ENCODE peak calls at places on chromosomes 5 and 9, in six cellular contexts. G is HepG2, R is mammary epithelial cell, W is PC-3, C is fibroblast of lung, Q is PC-9. T is an unnamed sample. For H3K4me1, the result is how much of the 10 kb centered on the place peaks cover.

GRCh38 chr9:5453673-5454072 is 3.3 kb downstream of the CD274 start:
- DNase-seq in C (no peak), W (no peak), R (no peak), G (no peak), Q (no peak), T (no peak)

GRCh38 chr9:71642043-71642442 is 126.3 kb downstream of the CEMIP2 start:
- DNase-seq in R (no peak), W (no peak), Q (no peak), G (no peak), C (no peak), T (no peak)

GRCh38 chr5:124745367-124746251 is 830 bp downstream of the ZNF608 start:
- DNase-seq in R (peak), Q (no peak), W (peak), G (no peak), C (peak), T (no peak)

GRCh38 chr5:96177303-96177869 is 215.7 kb upstream of the ELL2 start:
- DNase-seq in Q (peak), R (peak), G (peak), C (peak), W (peak), T (no peak)

GRCh38 chr5:171518916-171519315 is 99.5 kb downstream of the FGF18 start:
- DNase-seq in W (no peak), R (no peak), C (no peak), G (no peak), Q (no peak), T (no peak)

GRCh38 chr5:178651046-178651810 is 24.4 kb upstream of the CLK4 start:
- DNase-seq in R (peak), G (no peak), W (peak), Q (peak), C (peak), T (no peak)

GRCh38 chr5:59598547-59598874 is 295.0 kb downstream of the PDE4D start:
- DNase-seq in W (no peak), Q (no peak), G (no peak), R (peak), C (no peak), T (no peak)

GRCh38 chr5:65663804-65664521 is 39.1 kb downstream of the SHLD3 start:
- DNase-seq in G (no peak), R (peak), W (peak), C (peak), Q (no peak), T (peak)

GRCh38 chr9:33239922-33240321 is at the start of gene SPINK4:
- DNase-seq in G (peak), C (peak), R (no peak), W (no peak), Q (no peak), T (no peak)

GRCh38 chr5:57327934-57328333 is 154.1 kb downstream of the GPBP1 start:
- DNase-seq in W (peak), G (peak), R (peak), Q (peak), C (peak), T (no peak)

GRCh38 chr5:146877178-146877681 is 1.3 kb downstream of the PPP2R2B start:
- DNase-seq in W (no peak), C (no peak), G (no peak), R (no peak), Q (no peak), T (no peak)

GRCh38 chr5:751496-751895 is 33.0 kb downstream of the ZDHHC11B start:
- DNase-seq in W (no peak), G (no peak), Q (no peak), C (no peak), R (no peak), T (no peak)

GRCh38 chr5:179608131-179608581 is 15.3 kb downstream of the HNRNPH1 start:
- DNase-seq in G (no peak), W (no peak), R (no peak), C (peak), Q (no peak), T (no peak)

GRCh38 chr9:22457448-22457847 is 10.8 kb downstream of the DMRTA1 start:
- DNase-seq in Q (no peak), R (no peak), C (no peak), G (no peak), W (peak), T (no peak)

DNA sequence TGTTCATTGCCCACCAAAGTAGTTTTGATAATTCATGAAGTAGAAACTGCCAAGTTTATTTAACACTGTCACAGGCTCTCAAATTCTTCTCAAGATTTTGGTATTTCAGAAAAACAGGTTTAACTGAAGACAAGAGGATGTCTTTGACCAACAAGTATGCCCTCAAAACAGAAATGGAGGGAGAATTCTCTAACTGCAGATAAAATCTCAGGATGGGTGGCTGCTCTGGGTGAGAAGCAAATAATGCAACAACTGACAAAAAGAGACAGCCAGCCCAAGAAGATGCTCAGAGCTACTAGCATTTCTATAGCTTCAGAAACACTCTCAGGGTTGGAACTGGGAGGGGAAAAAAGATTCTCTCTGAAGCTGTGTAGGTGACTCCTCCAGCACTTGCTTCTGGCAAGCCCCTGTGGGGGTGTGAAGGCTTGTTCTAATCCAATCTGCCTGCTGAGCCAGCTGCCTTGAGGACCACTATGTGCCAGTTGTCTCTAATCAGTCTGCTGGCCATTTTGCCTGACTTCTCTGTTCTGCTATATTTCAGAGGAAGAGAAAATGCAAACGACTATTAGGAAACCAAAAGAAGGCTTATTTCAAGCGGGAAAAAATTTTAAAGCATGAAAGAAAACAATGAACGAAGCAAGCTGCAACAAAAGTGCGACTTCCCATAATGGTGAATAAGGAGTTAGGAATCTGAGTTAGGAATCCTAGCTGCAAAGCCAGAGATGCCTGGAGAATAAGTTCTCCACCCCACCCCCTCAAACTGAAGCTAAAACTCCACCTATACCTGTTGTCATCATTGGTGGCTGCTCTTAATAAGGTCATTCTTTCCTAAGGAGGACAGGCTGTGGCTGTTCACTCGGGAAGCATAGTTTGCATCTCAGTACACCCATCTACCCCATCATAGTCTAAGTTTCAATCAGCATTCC is 147.5 kb downstream of the GNAQ start:
- DNase-seq in C (peak), R (peak), G (no peak), W (no peak), Q (peak), T (peak)
- H3K27ac ChIP-seq in C (no peak), R (peak), G (no peak), W (no peak), Q (peak), T (no peak)

DNA sequence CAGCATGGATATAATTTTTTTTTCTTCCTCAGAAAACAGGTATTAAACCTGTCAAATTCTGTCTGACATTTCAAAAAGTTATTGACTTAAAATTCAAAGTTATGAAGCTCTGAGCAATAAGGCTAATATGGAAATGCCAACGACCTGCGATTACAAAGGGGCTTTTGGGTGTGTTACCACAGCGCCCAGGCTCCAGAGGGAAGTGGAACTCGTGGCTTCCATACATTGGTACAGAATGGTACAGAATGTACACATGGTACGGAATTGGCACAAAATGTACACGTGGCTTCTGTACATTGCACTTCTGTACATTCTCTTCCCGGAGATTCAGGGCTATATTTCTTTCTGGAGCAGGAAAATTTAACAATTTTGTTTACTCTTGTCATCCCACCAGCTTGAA is 225.1 kb upstream of the TBCA start:
- DNase-seq in C (no peak), R (no peak), G (no peak), Q (no peak), W (no peak), T (no peak)
- H3K4me1 ChIP-seq in C (under half), R (under half), G (under half), Q (under half), W (under half), T (under half)

GRCh38 chr5:61610262-61611024 is 278.4 kb downstream of the ZSWIM6 start:
- DNase-seq in Q (no peak), R (no peak), W (no peak), G (no peak), C (no peak), T (no peak)
- TF ChIP-seq EZH2 in Q (no peak), R (no peak), W (no peak), G (no peak), C (no peak), T (no peak)

GRCh38 chr5:80189201-80189600 is 66.6 kb downstream of the SERINC5 start:
- DNase-seq in R (no peak), G (no peak), Q (no peak), C (no peak), W (no peak), T (no peak)
- H3K27ac ChIP-seq in R (no peak), G (no peak), Q (peak), C (no peak), W (no peak), T (no peak)

GRCh38 chr9:37404590-37404989 is 17.9 kb upstream of the GRHPR start:
- DNase-seq in R (no peak), C (no peak), Q (no peak), G (no peak), W (no peak), T (no peak)
- H3K4me1 ChIP-seq in R (under half), C (under half), Q (under half), G (under half), W (under half), T (under half)

DNA sequence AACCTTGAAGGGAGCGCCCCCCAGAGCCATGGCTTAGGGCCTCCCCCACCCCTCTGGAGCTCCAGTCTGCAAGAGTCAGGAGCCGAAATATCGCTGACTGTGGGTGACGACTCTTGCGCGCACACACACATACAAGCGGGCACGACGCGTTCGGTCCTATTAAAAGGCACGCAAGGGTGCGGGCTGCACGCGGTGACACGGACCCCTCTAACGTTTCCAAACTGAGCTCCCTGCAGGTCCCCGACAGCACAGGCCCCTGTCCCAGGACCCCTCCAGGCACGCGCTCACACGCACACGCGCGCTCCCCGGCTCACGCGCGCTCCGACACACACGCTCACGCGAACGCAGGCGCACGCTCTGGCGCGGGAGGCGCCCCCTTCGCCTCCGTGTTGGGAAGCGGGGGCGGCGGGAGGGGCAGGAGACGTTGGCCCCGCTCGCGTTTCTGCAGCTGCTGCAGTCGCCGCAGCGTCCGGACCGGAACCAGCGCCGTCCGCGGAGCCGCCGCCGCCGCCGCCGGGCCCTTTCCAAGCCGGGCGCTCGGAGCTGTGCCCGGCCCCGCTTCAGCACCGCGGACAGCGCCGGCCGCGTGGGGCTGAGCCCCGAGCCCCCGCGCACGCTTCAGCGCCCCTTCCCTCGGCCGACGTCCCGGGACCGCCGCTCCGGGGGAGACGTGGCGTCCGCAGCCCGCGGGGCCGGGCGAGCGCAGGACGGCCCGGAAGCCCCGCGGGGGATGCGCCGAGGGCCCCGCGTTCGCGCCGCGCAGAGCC is at the start of gene GRIN1:
- DNase-seq in R (no peak), Q (no peak), C (no peak), W (no peak), G (no peak), T (peak)
- TF ChIP-seq EZH2 in R (no peak), Q (no peak), C (peak), W (no peak), G (no peak), T (no peak)

DNA sequence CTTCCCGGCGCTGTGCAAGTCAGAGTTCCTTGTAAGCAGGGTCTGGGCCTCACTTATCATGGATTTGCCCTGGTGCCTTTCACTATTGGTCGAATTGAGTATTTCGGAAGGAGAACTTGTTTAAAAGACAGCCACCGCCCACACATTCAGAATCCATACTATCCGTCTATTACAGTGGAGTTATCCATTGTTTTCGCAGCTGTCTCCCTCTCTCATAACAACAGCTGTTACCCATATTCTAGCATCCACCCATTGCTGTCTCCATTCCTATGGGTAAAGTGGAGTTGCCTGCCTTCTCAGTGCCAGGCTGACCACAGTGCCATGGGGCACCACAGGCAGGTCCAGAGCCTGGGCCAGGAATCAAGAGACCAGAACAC is 20.2 kb downstream of the FAXDC2 start:
- DNase-seq in R (no peak), C (no peak), W (no peak), G (no peak), Q (no peak), T (no peak)
- H3K27ac ChIP-seq in R (peak), C (no peak), W (peak), G (no peak), Q (peak), T (no peak)

DNA sequence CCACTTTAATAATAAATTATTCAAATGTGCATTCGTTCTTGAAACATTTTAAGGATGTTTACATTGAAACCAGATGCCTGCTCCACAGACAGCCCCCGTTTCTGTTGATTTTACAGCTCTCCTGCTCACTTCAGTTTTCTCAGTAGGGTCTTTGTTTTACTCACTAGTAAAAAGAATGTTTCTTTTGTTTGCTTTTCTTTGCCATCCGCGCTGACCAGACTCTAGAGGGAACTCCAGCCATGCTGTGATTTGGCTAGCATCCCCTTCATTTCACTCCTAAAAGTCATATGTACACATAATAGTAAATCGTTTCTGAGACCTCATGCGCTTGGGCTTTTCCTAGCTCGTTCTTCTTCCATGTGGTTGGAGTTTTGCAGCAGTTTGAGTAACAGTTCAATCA is 28.7 kb upstream of the PALM2AKAP2 start:
- DNase-seq in R (no peak), Q (no peak), W (peak), C (peak), G (peak), T (no peak)
- H3K4me1 ChIP-seq in R (under half), Q (under half), W (under half), C (under half), G (under half), T (under half)

T was measured in A673.